ENCODE peak calls at places on chromosomes 3 and 15, in six cellular contexts. C is H1, L is hepatocyte, J is neural progenitor cell, A is mammary epithelial cell, K is fibroblast of lung. N is an unnamed sample.
A peak's percentile ranks its signal among the peaks of the same experiment; 100 is the strongest.

GRCh38 chr15:69462030-69462492 is 9.4 kb downstream of the RPLP1 start:
- DNase-seq in C (no peak), L (no peak), J (no peak), A (no peak), K (no peak), N (peak; percentile 41)

GRCh38 chr3:58000713-58001467 is 7.3 kb upstream of the FLNB start:
- DNase-seq in C (no peak), L (no peak), J (no peak), A (peak; percentile 86), K (no peak), N (peak; percentile 90)

GRCh38 chr3:37092484-37092883 is 81.9 kb downstream of the LRRFIP2 start:
- DNase-seq in C (no peak), L (no peak), J (no peak), A (no peak), K (no peak), N (no peak)

GRCh38 chr3:64716110-64716509 is 28.3 kb upstream of the ADAMTS9 start:
- DNase-seq in C (no peak), L (no peak), J (no peak), A (no peak), K (no peak), N (no peak)

GRCh38 chr15:77644543-77645247 is 12.0 kb upstream of the LINGO1 start:
- DNase-seq in C (no peak), L (no peak), J (no peak), A (no peak), K (no peak), N (no peak)

GRCh38 chr3:45214061-45214680 is 11.9 kb downstream of the TMEM158 start:
- DNase-seq in C (no peak), L (no peak), J (no peak), A (peak; percentile 59), K (no peak), N (peak; percentile 56)

GRCh38 chr3:135930243-135930642 is 35.3 kb upstream of the PPP2R3A start:
- DNase-seq in C (no peak), L (no peak), J (no peak), A (no peak), K (no peak), N (no peak)

GRCh38 chr3:43894176-43895049 is 203.7 kb downstream of the ABHD5 start:
- DNase-seq in C (peak; percentile 39), L (peak; percentile 93), J (peak; percentile 93), A (peak; percentile 27), K (peak; percentile 75), N (peak; percentile 58)

GRCh38 chr3:14721126-14721864 is 46.4 kb downstream of the C3orf20 start:
- DNase-seq in C (no peak), L (no peak), J (no peak), A (no peak), K (no peak), N (no peak)

GRCh38 chr15:70578196-70578595 is 185.2 kb downstream of the UACA start:
- DNase-seq in C (no peak), L (no peak), J (no peak), A (no peak), K (no peak), N (no peak)

GRCh38 chr3:30201715-30202114 is 404.7 kb upstream of the TGFBR2 start:
- DNase-seq in C (no peak), L (no peak), J (no peak), A (no peak), K (peak; percentile 28), N (no peak)

GRCh38 chr3:149153402-149153801 is 24.0 kb downstream of the HPS3 start:
- DNase-seq in C (no peak), L (no peak), J (no peak), A (peak; percentile 7), K (no peak), N (no peak)

GRCh38 chr3:125300416-125300815 is 74.7 kb downstream of the ZNF148 start:
- DNase-seq in C (no peak), L (no peak), J (no peak), A (peak; percentile 56), K (peak; percentile 66), N (no peak)

GRCh38 chr3:142022381-142022780 is 127.0 kb downstream of the TFDP2 start:
- DNase-seq in C (no peak), L (peak; percentile 9), J (peak; percentile 7), A (no peak), K (peak; percentile 23), N (no peak)

GRCh38 chr3:11544413-11545181 is 99.1 kb downstream of the VGLL4 start:
- DNase-seq in C (no peak), L (no peak), J (peak; percentile 55), A (no peak), K (peak; percentile 62), N (no peak)

GRCh38 chr3:151926956-151927355 is 53.5 kb downstream of the SUCNR1 start:
- DNase-seq in C (no peak), L (no peak), J (no peak), A (peak; percentile 60), K (peak; percentile 39), N (peak; percentile 49)

GRCh38 chr3:195093731-195094130 is 177.2 kb downstream of the XXYLT1 start:
- DNase-seq in C (no peak), L (no peak), J (no peak), A (no peak), K (no peak), N (no peak)

GRCh38 chr3:133447751-133448477 is 48.1 kb downstream of the BFSP2 start:
- DNase-seq in C (no peak), L (no peak), J (no peak), A (no peak), K (no peak), N (no peak)

GRCh38 chr3:111106993-111107392 is 35.4 kb downstream of the NECTIN3 start:
- DNase-seq in C (no peak), L (no peak), J (no peak), A (no peak), K (peak; percentile 28), N (no peak)

GRCh38 chr3:147407107-147407494 is 758 bp upstream of the ZIC4 start:
- DNase-seq in C (no peak), L (no peak), J (peak; percentile 65), A (no peak), K (no peak), N (no peak)
- TF ChIP-seq EZH2 in C (peak; percentile 87), L (no peak), J (no peak), A (no peak), K (peak; percentile 11), N (no peak)

GRCh38 chr3:186360779-186361178 is 1.3 kb downstream of the DGKG start:
- DNase-seq in C (no peak), L (no peak), J (peak; percentile 70), A (no peak), K (no peak), N (no peak)
- TF ChIP-seq EZH2 in C (no peak), L (no peak), J (no peak), A (no peak), K (peak; percentile 38), N (no peak)

DNA sequence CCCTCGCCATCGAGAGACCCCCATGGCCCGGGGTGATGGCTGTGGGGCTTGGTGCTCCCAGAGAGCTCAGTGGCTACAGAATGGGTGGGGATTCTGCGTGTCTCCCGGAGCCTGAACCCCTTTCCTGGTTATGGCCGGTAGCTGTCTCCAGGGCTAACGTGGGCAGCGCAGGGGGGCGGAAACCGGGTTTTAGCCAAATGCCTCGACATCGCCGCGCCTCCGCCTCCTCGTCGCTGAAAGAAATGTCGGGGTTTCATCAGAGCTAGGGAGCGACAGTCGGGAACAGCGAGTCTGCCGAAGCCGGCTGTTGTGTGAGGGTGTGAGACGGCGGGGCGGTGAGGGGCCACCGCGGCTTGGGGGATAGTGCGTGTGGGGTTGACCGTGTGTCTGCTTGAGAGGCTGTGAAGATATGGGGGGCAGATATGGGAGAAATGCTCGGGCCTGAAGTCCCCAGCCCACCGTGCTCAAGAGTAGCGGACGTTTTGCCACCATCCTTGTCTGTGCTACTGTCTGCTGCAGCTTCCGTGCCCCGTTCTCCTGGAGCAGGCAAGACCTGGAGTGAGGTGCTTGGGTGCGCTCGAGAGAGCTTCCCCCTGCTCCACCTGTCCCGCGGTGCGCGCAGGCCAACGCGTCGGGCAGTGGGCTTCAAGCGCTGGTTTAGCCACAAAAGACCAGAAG is 836 bp upstream of the ISLR2 start:
- DNase-seq in C (no peak), L (no peak), J (peak; percentile 72), A (no peak), K (no peak), N (no peak)
- TF ChIP-seq EZH2 in C (peak; percentile 91), L (peak; percentile 96), J (peak; percentile 94), A (peak; percentile 100), K (peak; percentile 95), N (no peak)

GRCh38 chr15:96335429-96335807 is 4.9 kb downstream of the NR2F2 start:
- DNase-seq in C (no peak), L (no peak), J (peak; percentile 59), A (no peak), K (peak; percentile 45), N (no peak)
- TF ChIP-seq EZH2 in C (no peak), L (no peak), J (no peak), A (no peak), K (no peak), N (no peak)

GRCh38 chr15:45114076-45114750 is at the start of the genes DUOX2 and DUOXA2:
- DNase-seq in C (no peak), L (peak; percentile 41), J (peak; percentile 48), A (no peak), K (no peak), N (no peak)
- TF ChIP-seq EZH2 in C (peak; percentile 97), L (peak; percentile 92), J (peak; percentile 78), A (peak; percentile 14), K (peak; percentile 27), N (no peak)

DNA sequence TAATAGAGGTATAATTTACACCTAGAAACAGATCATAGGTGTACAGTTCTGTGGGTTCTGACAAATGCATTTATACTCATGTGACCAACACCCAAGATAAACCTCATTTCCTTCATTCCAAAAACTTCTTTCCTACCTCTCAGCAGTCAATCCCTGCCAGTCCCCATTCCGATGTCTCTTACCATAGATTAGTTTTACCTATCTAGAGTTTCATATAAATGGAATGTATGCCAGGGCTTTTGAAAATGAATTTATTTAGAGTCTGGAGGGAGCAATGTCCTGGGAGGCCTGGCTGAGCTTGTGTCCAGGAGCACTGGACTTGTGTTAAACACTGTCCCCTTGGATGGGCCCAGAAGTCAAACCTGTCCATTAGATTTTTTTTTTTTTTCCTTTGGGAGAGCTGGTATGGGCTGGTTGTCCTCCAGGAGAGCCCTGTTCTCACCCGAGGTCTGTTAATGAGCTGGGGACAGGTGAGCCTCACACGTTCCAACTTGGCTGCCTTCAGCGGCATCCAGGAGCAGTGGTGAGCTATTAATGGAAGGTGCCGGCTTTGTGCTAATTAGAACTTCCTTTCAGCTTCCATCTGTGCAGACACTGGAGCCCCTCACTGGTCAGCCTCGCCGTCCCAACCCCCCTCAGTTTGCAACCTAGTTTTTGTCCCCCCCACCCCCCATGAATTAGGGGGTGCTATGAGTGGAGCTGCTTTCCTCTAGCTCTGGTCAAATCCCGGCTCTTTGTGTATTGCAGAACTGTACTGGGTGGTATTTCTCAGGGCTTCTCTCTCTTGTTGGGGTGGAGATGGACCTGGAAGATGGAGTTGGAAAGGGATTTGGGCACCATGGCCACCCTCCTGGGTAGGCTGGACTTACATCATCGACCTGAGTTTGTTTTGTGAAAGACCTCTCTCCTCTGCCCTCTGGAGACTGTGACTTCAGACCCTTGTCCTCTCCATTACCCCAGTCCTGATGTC is 40.8 kb upstream of the POLG start:
- DNase-seq in C (no peak), L (no peak), J (no peak), A (no peak), K (no peak), N (no peak)
- TF ChIP-seq EZH2 in C (peak; percentile 88), L (no peak), J (no peak), A (no peak), K (no peak), N (no peak)

DNA sequence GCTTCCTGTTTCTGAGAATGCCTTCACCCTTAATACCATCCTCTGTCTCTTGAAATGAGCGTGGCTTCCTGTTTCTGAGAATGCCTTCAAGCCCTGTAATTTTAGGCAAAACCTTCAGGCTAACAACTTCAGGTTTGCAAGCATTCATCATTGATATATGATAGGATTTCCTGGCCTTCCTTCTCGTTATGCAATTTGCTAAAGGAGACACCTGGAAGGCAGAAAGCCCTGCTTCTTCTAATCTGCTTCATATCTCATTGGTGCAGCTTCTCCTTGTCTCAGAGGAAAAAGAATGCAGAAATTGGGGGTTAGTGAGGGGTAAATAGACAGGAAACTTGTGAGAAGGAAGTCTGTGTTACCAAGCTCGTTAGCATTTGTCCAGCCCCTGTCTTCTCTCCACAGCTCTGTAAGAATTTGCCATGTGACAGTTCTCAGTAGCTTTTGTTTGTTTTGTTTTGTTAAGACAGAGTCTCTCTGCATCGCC is 7.3 kb downstream of the ARL6IP5 start:
- DNase-seq in C (no peak), L (no peak), J (peak; percentile 46), A (no peak), K (no peak), N (no peak)
- TF ChIP-seq EZH2 in C (no peak), L (no peak), J (no peak), A (no peak), K (no peak), N (no peak)

N was measured in PC-9.